ENCODE peak calls at places on chromosome 12, in four cellular contexts. K is NCI-H1436, F is pancreas, Y is HAP-1. J is an unnamed sample.

GRCh38 chr12:4379410-4379809 is at the start of gene FGF23:
- DNase-seq in F (no peak), K (peak), Y (peak), J (no peak)

GRCh38 chr12:131275824-131276223 is 322.1 kb downstream of the ADGRD1 start:
- DNase-seq in F (no peak), K (no peak), Y (no peak), J (no peak)

GRCh38 chr12:4133636-4134433 is 139.7 kb upstream of the CCND2 start:
- DNase-seq in Y (no peak), F (no peak), K (no peak), J (no peak)

GRCh38 chr12:121346747-121347146 is 5.5 kb downstream of the ANAPC5 start:
- DNase-seq in K (no peak), F (no peak), Y (no peak), J (no peak)

GRCh38 chr12:91413591-91413990 is 231.0 kb upstream of the DCN start:
- DNase-seq in K (no peak), F (no peak), Y (no peak), J (no peak)

GRCh38 chr12:42360747-42361403 is 34.9 kb downstream of the PPHLN1 start:
- DNase-seq in Y (no peak), K (no peak), F (no peak), J (no peak)

GRCh38 chr12:96824074-96824837 is 82.8 kb upstream of the NEDD1 start:
- DNase-seq in K (no peak), Y (no peak), F (no peak), J (no peak)

GRCh38 chr12:94636462-94637085 is 13.8 kb downstream of the TMCC3 start:
- DNase-seq in Y (no peak), K (no peak), F (no peak), J (no peak)

GRCh38 chr12:84355561-84355960 is 557.0 kb downstream of the SLC6A15 start:
- DNase-seq in Y (no peak), K (no peak), F (no peak), J (no peak)

GRCh38 chr12:68119724-68120211 is 39.8 kb downstream of the IFNG start:
- DNase-seq in F (no peak), Y (no peak), K (no peak), J (no peak)

GRCh38 chr12:39846304-39846703 is 226.7 kb upstream of the ABCD2 start:
- DNase-seq in F (no peak), Y (no peak), K (no peak), J (no peak)

GRCh38 chr12:79886917-79887519 is 47.9 kb downstream of the PPP1R12A start:
- DNase-seq in K (peak), F (no peak), Y (no peak), J (no peak)

GRCh38 chr12:124700810-124701594 is 133.6 kb upstream of the NCOR2 start:
- DNase-seq in K (no peak), F (no peak), Y (peak), J (no peak)

GRCh38 chr12:27272375-27273028 is 28.4 kb downstream of the STK38L start:
- DNase-seq in Y (no peak), F (peak), K (no peak), J (no peak)

GRCh38 chr12:94714378-94714777 is 64.0 kb upstream of the TMCC3 start:
- DNase-seq in K (no peak), F (no peak), Y (no peak), J (no peak)

GRCh38 chr12:104620761-104621531 is 164.2 kb downstream of the CHST11 start:
- DNase-seq in Y (no peak), F (no peak), K (no peak), J (no peak)

GRCh38 chr12:41802803-41803202 is 341.9 kb downstream of the GXYLT1 start:
- DNase-seq in F (no peak), Y (no peak), K (no peak), J (no peak)

GRCh38 chr12:28699029-28699428 is 450.0 kb upstream of the FAR2 start:
- DNase-seq in F (no peak), Y (no peak), K (no peak), J (no peak)

GRCh38 chr12:53051058-53051880 is 1.4 kb downstream of the TNS2 start:
- DNase-seq in Y (no peak), F (peak), K (no peak), J (peak)

GRCh38 chr12:65331456-65331855 is 53.0 kb downstream of the MSRB3 start:
- DNase-seq in Y (no peak), F (no peak), K (no peak), J (no peak)

GRCh38 chr12:121805171-121805687 is 1.4 kb downstream of the SETD1B start:
- DNase-seq in Y (peak), F (no peak), K (no peak), J (no peak)

GRCh38 chr12:45637706-45638105 is 91.8 kb upstream of the ARID2 start:
- DNase-seq in K (no peak), Y (no peak), F (no peak), J (no peak)

GRCh38 chr12:27361372-27361771 is 28.7 kb downstream of the BMAL2 start:
- DNase-seq in K (no peak), Y (no peak), F (no peak), J (no peak)

GRCh38 chr12:50597200-50598195 is 92.7 kb downstream of the DIP2B start:
- DNase-seq in F (no peak), K (no peak), Y (no peak), J (no peak)

GRCh38 chr12:98456583-98457573 is 58.5 kb upstream of the TMPO start:
- DNase-seq in Y (no peak), K (no peak), F (peak), J (peak)

GRCh38 chr12:109817627-109818231 is 15.5 kb downstream of the TRPV4 start:
- DNase-seq in K (no peak), F (no peak), Y (no peak), J (no peak)

GRCh38 chr12:101407054-101407437 is 526 bp downstream of the ARL1 start:
- DNase-seq in F (no peak), K (no peak), Y (no peak), J (no peak)